ENCODE peak calls at places on chromosomes 12 and 14, in ten cellular contexts. One of them, this sample, is unnamed.

GRCh38 chr12:20946732-20947131 is 136.2 kb downstream of the SLCO1B3 start:
- DNase-seq in A549: no peak
- DNase-seq in uterus: no peak
- DNase-seq in heart left ventricle: no peak
- DNase-seq in astrocyte of the spinal cord: peak
- DNase-seq in psoas muscle: no peak
- DNase-seq in cardiac muscle cell: peak
- DNase-seq in HFFc6: no peak
- DNase-seq in WTC11: peak
- DNase-seq in mucosa of descending colon: no peak
- DNase-seq in this sample: peak

GRCh38 chr12:88375301-88375959 is 204.8 kb downstream of the KITLG start:
- DNase-seq in heart left ventricle: no peak
- DNase-seq in uterus: no peak
- DNase-seq in HFFc6: no peak
- DNase-seq in WTC11: no peak
- DNase-seq in A549: no peak
- DNase-seq in psoas muscle: no peak
- DNase-seq in mucosa of descending colon: no peak
- DNase-seq in astrocyte of the spinal cord: no peak
- DNase-seq in cardiac muscle cell: no peak
- DNase-seq in this sample: no peak

GRCh38 chr12:124919646-124920352 is 5.3 kb upstream of the UBC start:
- DNase-seq in WTC11: no peak
- DNase-seq in mucosa of descending colon: no peak
- DNase-seq in astrocyte of the spinal cord: peak
- DNase-seq in HFFc6: no peak
- DNase-seq in cardiac muscle cell: no peak
- DNase-seq in heart left ventricle: no peak
- DNase-seq in A549: no peak
- DNase-seq in psoas muscle: no peak
- DNase-seq in uterus: no peak
- DNase-seq in this sample: no peak

GRCh38 chr12:15982471-15982870 is 71.3 kb downstream of the DERA start:
- DNase-seq in mucosa of descending colon: no peak
- DNase-seq in astrocyte of the spinal cord: peak
- DNase-seq in uterus: no peak
- DNase-seq in psoas muscle: no peak
- DNase-seq in WTC11: no peak
- DNase-seq in A549: peak
- DNase-seq in heart left ventricle: no peak
- DNase-seq in cardiac muscle cell: no peak
- DNase-seq in HFFc6: peak
- DNase-seq in this sample: no peak

GRCh38 chr12:121883315-121883660 is 5.3 kb upstream of the PSMD9 start:
- DNase-seq in psoas muscle: no peak
- DNase-seq in HFFc6: no peak
- DNase-seq in WTC11: peak
- DNase-seq in uterus: no peak
- DNase-seq in heart left ventricle: no peak
- DNase-seq in astrocyte of the spinal cord: no peak
- DNase-seq in mucosa of descending colon: no peak
- DNase-seq in A549: no peak
- DNase-seq in cardiac muscle cell: peak
- DNase-seq in this sample: no peak

GRCh38 chr14:95895720-95896119 is 19.1 kb downstream of the TUNAR start:
- DNase-seq in uterus: no peak
- DNase-seq in cardiac muscle cell: no peak
- DNase-seq in WTC11: peak
- DNase-seq in A549: peak
- DNase-seq in heart left ventricle: no peak
- DNase-seq in psoas muscle: no peak
- DNase-seq in mucosa of descending colon: no peak
- DNase-seq in HFFc6: no peak
- DNase-seq in astrocyte of the spinal cord: no peak
- DNase-seq in this sample: peak

GRCh38 chr14:52918486-52918885 is 32.4 kb downstream of the FERMT2 start:
- DNase-seq in HFFc6: peak
- DNase-seq in heart left ventricle: no peak
- DNase-seq in WTC11: no peak
- DNase-seq in astrocyte of the spinal cord: peak
- DNase-seq in cardiac muscle cell: no peak
- DNase-seq in A549: no peak
- DNase-seq in uterus: no peak
- DNase-seq in mucosa of descending colon: no peak
- DNase-seq in psoas muscle: no peak
- DNase-seq in this sample: no peak

GRCh38 chr12:124531281-124531745 is 36.1 kb downstream of the NCOR2 start:
- DNase-seq in mucosa of descending colon: no peak
- DNase-seq in psoas muscle: peak
- DNase-seq in astrocyte of the spinal cord: no peak
- DNase-seq in WTC11: no peak
- DNase-seq in HFFc6: no peak
- DNase-seq in uterus: no peak
- DNase-seq in heart left ventricle: peak
- DNase-seq in cardiac muscle cell: peak
- DNase-seq in A549: no peak
- DNase-seq in this sample: no peak

GRCh38 chr12:56333197-56333678 is 562 bp downstream of the PAN2 start:
- DNase-seq in WTC11: no peak
- DNase-seq in astrocyte of the spinal cord: no peak
- DNase-seq in A549: peak
- DNase-seq in mucosa of descending colon: peak
- DNase-seq in heart left ventricle: no peak
- DNase-seq in cardiac muscle cell: no peak
- DNase-seq in uterus: peak
- DNase-seq in psoas muscle: no peak
- DNase-seq in HFFc6: no peak
- DNase-seq in this sample: peak

GRCh38 chr14:68795602-68796417 is 2.9 kb upstream of the ZFP36L1 start:
- DNase-seq in HFFc6: peak
- DNase-seq in cardiac muscle cell: peak
- DNase-seq in mucosa of descending colon: peak
- DNase-seq in uterus: peak
- DNase-seq in A549: no peak
- DNase-seq in heart left ventricle: peak
- DNase-seq in psoas muscle: peak
- DNase-seq in WTC11: peak
- DNase-seq in astrocyte of the spinal cord: peak
- DNase-seq in this sample: peak

GRCh38 chr14:104461676-104462443 is 117.7 kb upstream of the C14orf180 start:
- DNase-seq in cardiac muscle cell: peak
- DNase-seq in uterus: no peak
- DNase-seq in heart left ventricle: no peak
- DNase-seq in mucosa of descending colon: no peak
- DNase-seq in HFFc6: no peak
- DNase-seq in astrocyte of the spinal cord: no peak
- DNase-seq in psoas muscle: no peak
- DNase-seq in WTC11: no peak
- DNase-seq in A549: no peak
- DNase-seq in this sample: no peak

GRCh38 chr12:101634724-101635123 is 40.0 kb downstream of the MYBPC1 start:
- DNase-seq in uterus: no peak
- DNase-seq in mucosa of descending colon: no peak
- DNase-seq in heart left ventricle: no peak
- DNase-seq in A549: no peak
- DNase-seq in psoas muscle: no peak
- DNase-seq in WTC11: no peak
- DNase-seq in cardiac muscle cell: no peak
- DNase-seq in HFFc6: no peak
- DNase-seq in astrocyte of the spinal cord: no peak
- DNase-seq in this sample: no peak

GRCh38 chr14:61119006-61119405 is 138.0 kb downstream of the SLC38A6 start:
- DNase-seq in A549: no peak
- DNase-seq in cardiac muscle cell: no peak
- DNase-seq in heart left ventricle: no peak
- DNase-seq in psoas muscle: no peak
- DNase-seq in uterus: no peak
- DNase-seq in WTC11: no peak
- DNase-seq in astrocyte of the spinal cord: no peak
- DNase-seq in mucosa of descending colon: no peak
- DNase-seq in HFFc6: no peak
- DNase-seq in this sample: no peak

GRCh38 chr12:131950182-131950913 is 606 bp downstream of the EP400 start:
- DNase-seq in psoas muscle: peak
- DNase-seq in uterus: peak
- DNase-seq in HFFc6: no peak
- DNase-seq in WTC11: no peak
- DNase-seq in mucosa of descending colon: peak
- DNase-seq in A549: no peak
- DNase-seq in astrocyte of the spinal cord: no peak
- DNase-seq in heart left ventricle: peak
- DNase-seq in cardiac muscle cell: peak
- DNase-seq in this sample: peak

GRCh38 chr12:12441891-12442461 is 85.1 kb downstream of the BORCS5 start:
- DNase-seq in HFFc6: peak
- DNase-seq in psoas muscle: no peak
- DNase-seq in WTC11: no peak
- DNase-seq in heart left ventricle: no peak
- DNase-seq in cardiac muscle cell: peak
- DNase-seq in mucosa of descending colon: no peak
- DNase-seq in astrocyte of the spinal cord: peak
- DNase-seq in uterus: no peak
- DNase-seq in A549: no peak
- DNase-seq in this sample: no peak

GRCh38 chr14:60085085-60085484 is 6.6 kb upstream of the PCNX4 start:
- DNase-seq in mucosa of descending colon: no peak
- DNase-seq in astrocyte of the spinal cord: no peak
- DNase-seq in WTC11: no peak
- DNase-seq in uterus: no peak
- DNase-seq in heart left ventricle: no peak
- DNase-seq in cardiac muscle cell: no peak
- DNase-seq in HFFc6: no peak
- DNase-seq in A549: no peak
- DNase-seq in psoas muscle: no peak
- DNase-seq in this sample: no peak

GRCh38 chr14:51367600-51367931 is 127.5 kb downstream of the TMX1 start:
- DNase-seq in astrocyte of the spinal cord: peak
- DNase-seq in heart left ventricle: no peak
- DNase-seq in psoas muscle: no peak
- DNase-seq in uterus: no peak
- DNase-seq in mucosa of descending colon: no peak
- DNase-seq in cardiac muscle cell: no peak
- DNase-seq in WTC11: no peak
- DNase-seq in HFFc6: peak
- DNase-seq in A549: no peak
- DNase-seq in this sample: no peak

GRCh38 chr12:80627773-80628172 is 79.7 kb upstream of the MYF6 start:
- DNase-seq in mucosa of descending colon: no peak
- DNase-seq in uterus: no peak
- DNase-seq in astrocyte of the spinal cord: peak
- DNase-seq in HFFc6: peak
- DNase-seq in cardiac muscle cell: no peak
- DNase-seq in A549: no peak
- DNase-seq in heart left ventricle: no peak
- DNase-seq in psoas muscle: no peak
- DNase-seq in WTC11: no peak
- DNase-seq in this sample: no peak

DNA sequence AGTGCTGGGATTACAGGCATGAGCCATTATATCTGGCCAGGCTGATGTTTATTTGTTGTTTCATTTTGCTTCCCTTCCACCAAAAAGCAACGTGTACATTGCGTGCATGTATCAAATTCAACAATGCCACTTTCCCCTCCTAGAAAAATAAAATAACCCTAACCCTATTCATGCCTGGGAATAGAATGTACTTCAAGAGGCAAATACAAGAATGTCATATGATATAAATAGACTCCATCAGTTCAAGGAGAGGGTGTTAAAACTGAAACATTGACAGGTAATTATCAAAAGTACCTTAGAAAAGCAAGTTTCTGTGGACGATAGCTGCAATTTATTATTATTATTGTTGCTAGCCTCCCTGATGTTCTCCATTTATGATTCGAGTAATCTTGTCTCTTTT is 99.1 kb downstream of the BTG1 start:
- DNase-seq in HFFc6: no peak
- DNase-seq in astrocyte of the spinal cord: no peak
- DNase-seq in mucosa of descending colon: no peak
- DNase-seq in psoas muscle: no peak
- DNase-seq in cardiac muscle cell: no peak
- DNase-seq in A549: no peak
- DNase-seq in uterus: no peak
- DNase-seq in WTC11: no peak
- DNase-seq in heart left ventricle: no peak
- DNase-seq in this sample: no peak
- TF ChIP-seq CTCF in HFFc6: no peak
- TF ChIP-seq CTCF in astrocyte of the spinal cord: no peak
- TF ChIP-seq CTCF in mucosa of descending colon: no peak
- TF ChIP-seq CTCF in psoas muscle: no peak
- TF ChIP-seq CTCF in cardiac muscle cell: no peak
- TF ChIP-seq CTCF in A549: no peak
- TF ChIP-seq CTCF in uterus: no peak
- TF ChIP-seq CTCF in WTC11: no peak
- TF ChIP-seq CTCF in heart left ventricle: no peak
- TF ChIP-seq CTCF in this sample: no peak

DNA sequence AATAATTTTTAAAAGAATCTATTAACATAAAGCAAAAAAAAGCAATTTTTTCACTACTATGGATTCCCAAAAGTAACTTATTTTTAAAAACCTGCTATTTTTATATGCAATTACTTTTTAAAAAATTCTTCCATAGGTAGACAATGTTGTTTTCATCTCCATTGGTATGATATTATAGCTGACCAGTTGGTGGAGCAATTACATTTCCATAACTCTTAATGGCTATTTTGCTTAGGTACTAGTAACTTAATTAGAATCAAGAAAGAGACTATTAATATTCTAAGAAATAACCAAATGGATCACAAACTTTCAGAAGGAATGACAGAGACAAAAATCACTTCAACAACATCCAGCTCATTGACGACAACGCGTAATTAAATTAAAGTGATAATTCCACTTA is 64.7 kb upstream of the PTCSC3 start:
- DNase-seq in mucosa of descending colon: no peak
- DNase-seq in heart left ventricle: no peak
- DNase-seq in A549: no peak
- DNase-seq in WTC11: no peak
- DNase-seq in astrocyte of the spinal cord: no peak
- DNase-seq in HFFc6: no peak
- DNase-seq in uterus: no peak
- DNase-seq in cardiac muscle cell: no peak
- DNase-seq in psoas muscle: no peak
- DNase-seq in this sample: no peak
- TF ChIP-seq CTCF in mucosa of descending colon: no peak
- TF ChIP-seq CTCF in heart left ventricle: no peak
- TF ChIP-seq CTCF in A549: no peak
- TF ChIP-seq CTCF in WTC11: no peak
- TF ChIP-seq CTCF in astrocyte of the spinal cord: no peak
- TF ChIP-seq CTCF in HFFc6: peak
- TF ChIP-seq CTCF in uterus: no peak
- TF ChIP-seq CTCF in cardiac muscle cell: no peak
- TF ChIP-seq CTCF in psoas muscle: no peak
- TF ChIP-seq CTCF in this sample: no peak

GRCh38 chr12:74747305-74747704 is 209.7 kb downstream of the ATXN7L3B start:
- DNase-seq in WTC11: no peak
- DNase-seq in cardiac muscle cell: no peak
- DNase-seq in psoas muscle: no peak
- DNase-seq in A549: no peak
- DNase-seq in HFFc6: peak
- DNase-seq in heart left ventricle: no peak
- DNase-seq in uterus: no peak
- DNase-seq in mucosa of descending colon: no peak
- DNase-seq in astrocyte of the spinal cord: peak
- DNase-seq in this sample: no peak
- TF ChIP-seq CTCF in WTC11: no peak
- TF ChIP-seq CTCF in cardiac muscle cell: no peak
- TF ChIP-seq CTCF in psoas muscle: peak
- TF ChIP-seq CTCF in A549: peak
- TF ChIP-seq CTCF in HFFc6: peak
- TF ChIP-seq CTCF in heart left ventricle: no peak
- TF ChIP-seq CTCF in uterus: no peak
- TF ChIP-seq CTCF in mucosa of descending colon: no peak
- TF ChIP-seq CTCF in astrocyte of the spinal cord: peak
- TF ChIP-seq CTCF in this sample: no peak

GRCh38 chr12:97148941-97149559 is 242.0 kb downstream of the NEDD1 start:
- DNase-seq in A549: peak
- DNase-seq in uterus: no peak
- DNase-seq in HFFc6: peak
- DNase-seq in astrocyte of the spinal cord: no peak
- DNase-seq in heart left ventricle: peak
- DNase-seq in cardiac muscle cell: peak
- DNase-seq in psoas muscle: peak
- DNase-seq in WTC11: peak
- DNase-seq in mucosa of descending colon: peak
- DNase-seq in this sample: peak
- TF ChIP-seq CTCF in A549: peak
- TF ChIP-seq CTCF in uterus: no peak
- TF ChIP-seq CTCF in HFFc6: peak
- TF ChIP-seq CTCF in astrocyte of the spinal cord: peak
- TF ChIP-seq CTCF in heart left ventricle: peak
- TF ChIP-seq CTCF in cardiac muscle cell: peak
- TF ChIP-seq CTCF in psoas muscle: peak
- TF ChIP-seq CTCF in WTC11: peak
- TF ChIP-seq CTCF in mucosa of descending colon: peak
- TF ChIP-seq CTCF in this sample: peak

This sample was measured in endothelial cell.